ENCODE peak calls at places on chromosomes 7 and 10, in four cellular contexts. W, I, J and Q are unnamed samples.
A peak's percentile ranks its signal among the peaks of the same experiment; 100 is the strongest.

GRCh38 chr10:61845196-61845949 is 56.1 kb upstream of the ARID5B start:
- DNase-seq in W (no peak), I (no peak), J (no peak), Q (no peak)

GRCh38 chr7:99102809-99103690 is 40.9 kb downstream of the SMURF1 start:
- DNase-seq in W (no peak), I (no peak), J (no peak), Q (peak; percentile 88)

GRCh38 chr10:65265451-65265954 is 1660.3 kb upstream of the LRRTM3 start:
- DNase-seq in W (no peak), I (no peak), J (no peak), Q (no peak)

GRCh38 chr10:79051766-79052165 is 17.0 kb upstream of the ZMIZ1 start:
- DNase-seq in W (no peak), I (peak; percentile 63), J (no peak), Q (no peak)

GRCh38 chr7:87797798-87798403 is 78.3 kb downstream of the SLC25A40 start:
- DNase-seq in W (peak; percentile 31), I (no peak), J (no peak), Q (peak; percentile 73)

GRCh38 chr10:102769375-102770107 is 25.8 kb downstream of the WBP1L start:
- DNase-seq in W (no peak), I (no peak), J (no peak), Q (no peak)

GRCh38 chr10:3332732-3333131 is 160.2 kb upstream of the PITRM1 start:
- DNase-seq in W (no peak), I (no peak), J (no peak), Q (no peak)

GRCh38 chr10:113297226-113297625 is 255.6 kb upstream of the HABP2 start:
- DNase-seq in W (no peak), I (no peak), J (peak; percentile 47), Q (peak; percentile 69)

GRCh38 chr10:70357447-70358035 is 24.9 kb downstream of the LRRC20 start:
- DNase-seq in W (no peak), I (peak; percentile 36), J (no peak), Q (peak; percentile 41)

GRCh38 chr10:13820591-13821377 is 234.0 kb downstream of the PRPF18 start:
- DNase-seq in W (no peak), I (no peak), J (no peak), Q (no peak)

GRCh38 chr7:37853468-37853867 is 5.1 kb downstream of the NME8 start:
- DNase-seq in W (no peak), I (no peak), J (no peak), Q (peak; percentile 25)

GRCh38 chr10:71649631-71650030 is 69.9 kb downstream of the C10orf105 start:
- DNase-seq in W (no peak), I (no peak), J (no peak), Q (no peak)

GRCh38 chr7:79176859-79177477 is 276.5 kb downstream of the MAGI2 start:
- DNase-seq in W (peak; percentile 22), I (no peak), J (no peak), Q (peak; percentile 82)

GRCh38 chr10:83667594-83667993 is 471.7 kb upstream of the GHITM start:
- DNase-seq in W (no peak), I (no peak), J (no peak), Q (no peak)

GRCh38 chr7:1301812-1302310 is 69.2 kb downstream of the UNCX start:
- DNase-seq in W (no peak), I (no peak), J (no peak), Q (no peak)

GRCh38 chr7:51141451-51141971 is 175.1 kb downstream of the COBL start:
- DNase-seq in W (no peak), I (no peak), J (no peak), Q (peak; percentile 84)

GRCh38 chr7:73937014-73937413 is 76.1 kb downstream of the TMEM270 start:
- DNase-seq in W (no peak), I (no peak), J (no peak), Q (peak; percentile 36)

GRCh38 chr10:78362406-78363022 is 328.9 kb downstream of the RPS24 start:
- DNase-seq in W (no peak), I (peak; percentile 79), J (peak; percentile 72), Q (no peak)

GRCh38 chr7:29486191-29486700 is 77.4 kb upstream of the PRR15 start:
- DNase-seq in W (no peak), I (no peak), J (no peak), Q (no peak)

GRCh38 chr10:113151178-113151577 is 201.1 kb downstream of the TCF7L2 start:
- DNase-seq in W (no peak), I (no peak), J (no peak), Q (peak; percentile 42)

GRCh38 chr10:63865210-63865609 is 344.0 kb downstream of the REEP3 start:
- DNase-seq in W (no peak), I (no peak), J (no peak), Q (no peak)

GRCh38 chr10:23657677-23658076 is 218.8 kb downstream of the OTUD1 start:
- DNase-seq in W (no peak), I (no peak), J (no peak), Q (no peak)

GRCh38 chr10:27744478-27745379 is 890 bp downstream of the MKX start:
- DNase-seq in W (no peak), I (peak; percentile 76), J (no peak), Q (peak; percentile 83)

GRCh38 chr7:113394856-113395255 is 276.5 kb upstream of the SMIM30 start:
- DNase-seq in W (peak; percentile 63), I (no peak), J (no peak), Q (no peak)

GRCh38 chr7:151790095-151790825 is 86.7 kb downstream of the PRKAG2 start:
- DNase-seq in W (no peak), I (peak; percentile 33), J (no peak), Q (no peak)

GRCh38 chr10:16902606-16903005 is 85.4 kb upstream of the RSU1 start:
- DNase-seq in W (no peak), I (no peak), J (no peak), Q (no peak)

GRCh38 chr7:73885975-73886798 is 25.2 kb downstream of the TMEM270 start:
- DNase-seq in W (no peak), I (no peak), J (peak; percentile 70), Q (peak; percentile 67)

GRCh38 chr10:101353692-101354583 is at the start of gene BTRC:
- DNase-seq in W (peak; percentile 99), I (peak; percentile 98), J (peak; percentile 97), Q (peak; percentile 99)

GRCh38 chr10:13758761-13759160 is 172.0 kb downstream of the PRPF18 start:
- DNase-seq in W (no peak), I (no peak), J (no peak), Q (peak; percentile 44)

GRCh38 chr7:70417061-70417655 is 714.8 kb upstream of the GALNT17 start:
- DNase-seq in W (no peak), I (no peak), J (no peak), Q (no peak)

GRCh38 chr10:72800000-72800740 is 93.4 kb upstream of the OIT3 start:
- DNase-seq in W (no peak), I (no peak), J (no peak), Q (peak; percentile 81)

GRCh38 chr10:62244785-62245595 is 23.7 kb downstream of the RTKN2 start:
- DNase-seq in W (no peak), I (no peak), J (no peak), Q (peak; percentile 91)

GRCh38 chr7:36096460-36097095 is 56.5 kb upstream of the EEPD1 start:
- DNase-seq in W (no peak), I (no peak), J (no peak), Q (no peak)

GRCh38 chr10:94239696-94240095 is 123.0 kb downstream of the NOC3L start:
- DNase-seq in W (no peak), I (no peak), J (no peak), Q (no peak)

GRCh38 chr10:6348091-6348862 is 145.5 kb downstream of the PFKFB3 start:
- DNase-seq in W (no peak), I (peak; percentile 92), J (peak; percentile 48), Q (no peak)

GRCh38 chr10:131747791-131748190 is 153.0 kb upstream of the PPP2R2D start:
- DNase-seq in W (no peak), I (no peak), J (no peak), Q (no peak)

GRCh38 chr10:11488126-11488525 is 123.3 kb downstream of the USP6NL start:
- DNase-seq in W (no peak), I (no peak), J (no peak), Q (no peak)

GRCh38 chr7:98754041-98754479 is 115.8 kb downstream of the TMEM130 start:
- DNase-seq in W (no peak), I (no peak), J (no peak), Q (no peak)

GRCh38 chr10:34996843-34997242 is 93.3 kb downstream of the CUL2 start:
- DNase-seq in W (no peak), I (no peak), J (no peak), Q (no peak)

DNA sequence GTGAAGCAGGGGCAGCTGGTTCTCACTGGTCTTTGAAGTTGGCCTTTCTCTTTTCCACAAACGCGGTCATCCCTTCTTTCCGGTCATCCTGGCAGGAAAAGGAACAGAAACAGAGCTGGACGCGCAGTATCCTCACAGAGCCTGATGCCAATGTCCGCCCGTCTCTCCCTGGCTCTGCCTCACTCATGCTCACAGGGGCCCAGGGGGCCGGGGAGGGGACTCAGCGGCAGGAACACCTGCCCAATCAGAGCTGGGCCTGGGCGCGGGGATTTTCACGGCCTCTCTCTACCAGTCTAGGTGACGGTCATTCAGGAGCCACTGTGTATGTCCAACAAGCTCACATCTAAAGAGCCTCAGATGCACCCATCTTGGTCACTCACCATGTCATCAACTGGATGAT is 5.0 kb upstream of the FUOM start:
- DNase-seq in W (no peak), I (no peak), J (no peak), Q (no peak)
- H3K36me3 ChIP-seq in W (peaks cover 35% of the 10 kb centered on the region), I (peaks cover 39% of the 10 kb centered on the region), J (no peaks in the 10 kb centered on the region), Q (peaks cover 55% of the 10 kb centered on the region)

GRCh38 chr10:99345350-99345749 is 16.2 kb downstream of the CNNM1 start:
- DNase-seq in W (no peak), I (no peak), J (no peak), Q (no peak)
- H3K4me3 ChIP-seq in W (no peak overlapping the region), I (no peak overlapping the region), J (no peak overlapping the region), Q (no peak overlapping the region)

DNA sequence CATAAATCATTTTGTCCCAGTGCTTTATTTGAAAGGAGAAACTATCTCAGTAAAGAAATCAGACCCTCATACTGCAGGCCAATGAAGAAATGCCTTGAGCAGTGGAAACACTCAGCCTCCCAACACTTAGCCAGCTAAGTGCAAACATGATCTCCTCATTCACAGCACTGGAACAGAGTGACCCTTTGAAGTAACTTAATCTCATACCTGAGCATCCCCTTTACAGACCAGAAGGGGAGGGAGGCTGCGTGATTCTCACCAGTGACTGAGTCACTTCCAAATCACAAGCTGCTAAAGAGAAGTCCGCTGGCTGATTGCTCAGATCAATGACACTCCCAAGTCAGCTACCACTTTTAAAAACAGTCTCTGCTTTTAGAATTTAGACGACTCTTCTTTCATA is 4.5 kb downstream of the CHST15 start:
- DNase-seq in W (no peak), I (no peak), J (no peak), Q (no peak)
- H3K4me1 ChIP-seq in W (peaks cover 1% of the 10 kb centered on the region), I (peaks cover 38% of the 10 kb centered on the region), J (peaks cover 3% of the 10 kb centered on the region), Q (peaks cover 4% of the 10 kb centered on the region)

GRCh38 chr10:33229252-33229943 is 105.1 kb downstream of the NRP1 start:
- DNase-seq in W (no peak), I (no peak), J (no peak), Q (peak; percentile 66)
- H3K36me3 ChIP-seq in W (no peaks in the 10 kb centered on the region), I (no peaks in the 10 kb centered on the region), J (no peaks in the 10 kb centered on the region), Q (peaks cover 56% of the 10 kb centered on the region)

DNA sequence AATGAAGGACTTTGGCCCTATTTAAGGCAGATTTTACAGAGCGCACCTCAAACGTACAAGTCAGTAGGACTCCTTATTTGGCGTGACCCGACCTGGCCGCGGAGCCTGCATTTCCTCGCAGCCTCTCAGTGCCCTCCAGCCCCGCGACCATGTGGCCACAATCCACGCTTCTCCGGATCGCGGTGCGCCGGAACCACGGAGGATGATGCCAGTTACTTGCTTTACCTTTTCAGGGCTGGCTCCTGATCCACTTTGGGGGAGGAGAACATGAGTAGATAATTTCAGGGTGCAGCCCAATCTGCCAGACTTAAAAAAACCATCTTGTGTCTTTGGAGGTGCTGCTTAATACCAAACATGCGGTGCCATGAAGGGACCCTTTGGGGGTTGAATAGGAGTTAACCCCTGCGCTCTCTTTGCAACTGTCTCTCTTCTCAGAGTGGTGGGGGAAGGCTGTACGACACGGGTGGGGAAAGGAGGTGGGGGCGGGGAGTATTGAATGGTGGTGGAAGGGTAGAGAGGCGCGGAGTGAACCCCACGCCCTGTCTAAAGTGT is 1.5 kb downstream of the FRAT1 start:
- DNase-seq in W (no peak), I (peak; percentile 87), J (no peak), Q (no peak)
- H3K4me3 ChIP-seq in W (peak overlapping the region; percentile 83), I (peak overlapping the region; percentile 86), J (peak overlapping the region; percentile 74), Q (peak overlapping the region; percentile 93)